ENCODE peak calls at places on chromosome X, in five cellular contexts. X is heart left ventricle; C is uterus; N is PC-3; Y is CD4-positive, alpha-beta T cell. V is an unnamed sample.
A peak's percentile ranks its signal among the peaks of the same experiment; 100 is the strongest.

GRCh38 chrX:3346436-3347329 is at the start of gene MXRA5:
- DNase-seq in X (peak; percentile 69), Y (no peak), N (no peak), C (peak; percentile 32), V (no peak)

GRCh38 chrX:110412971-110413726 is 54.5 kb downstream of the RTL9 start:
- DNase-seq in N (peak; percentile 82), X (peak; percentile 45), C (peak; percentile 63), Y (peak; percentile 60), V (peak; percentile 61)

GRCh38 chrX:43581167-43581566 is 74.9 kb upstream of the MAOA start:
- DNase-seq in Y (no peak), X (no peak), N (no peak), C (no peak), V (no peak)

GRCh38 chrX:34656842-34657780 is at the start of gene TMEM47:
- DNase-seq in Y (no peak), N (peak; percentile 73), C (peak; percentile 77), X (peak; percentile 78), V (peak; percentile 11)

GRCh38 chrX:153934473-153935325 is at the start of gene NAA10:
- DNase-seq in C (peak; percentile 78), N (peak; percentile 83), X (peak; percentile 77), Y (peak; percentile 21), V (peak; percentile 95)

GRCh38 chrX:12307961-12308360 is 169.7 kb downstream of the FRMPD4 start:
- DNase-seq in Y (no peak), N (no peak), C (no peak), X (no peak), V (no peak)

GRCh38 chrX:30741545-30741944 is 88.3 kb downstream of the GK start:
- DNase-seq in N (no peak), Y (no peak), X (no peak), C (no peak), V (no peak)

GRCh38 chrX:138775501-138775900 is 64.0 kb upstream of the FGF13 start:
- DNase-seq in Y (no peak), X (no peak), C (no peak), N (peak; percentile 74), V (peak; percentile 2)

GRCh38 chrX:153900806-153901752 is 3.4 kb upstream of the AVPR2 start:
- DNase-seq in N (peak; percentile 55), X (peak; percentile 54), Y (peak; percentile 40), C (peak; percentile 64), V (peak; percentile 86)

GRCh38 chrX:128021566-128021965 is 30.6 kb downstream of the ACTRT1 start:
- DNase-seq in C (no peak), X (no peak), Y (no peak), N (no peak), V (no peak)

GRCh38 chrX:45063319-45064095 is 137.2 kb downstream of the DIPK2B start:
- DNase-seq in N (peak; percentile 87), Y (no peak), X (no peak), C (no peak), V (no peak)

GRCh38 chrX:444305-444704 is 57.6 kb upstream of the PPP2R3B start:
- DNase-seq in X (no peak), Y (no peak), C (no peak), N (no peak), V (no peak)

GRCh38 chrX:373641-374471 is 12.9 kb downstream of the PPP2R3B start:
- DNase-seq in X (peak; percentile 51), N (no peak), Y (no peak), C (no peak), V (peak; percentile 51)

GRCh38 chrX:31251336-31251735 is 179.5 kb upstream of the FTHL17 start:
- DNase-seq in Y (no peak), N (no peak), X (no peak), C (no peak), V (no peak)

GRCh38 chrX:47623540-47624027 is 3.9 kb upstream of the SYN1 start:
- DNase-seq in N (no peak), Y (no peak), X (peak; percentile 61), C (no peak), V (peak; percentile 40)

GRCh38 chrX:46648660-46649059 is 75.1 kb downstream of the CHST7 start:
- DNase-seq in C (no peak), X (no peak), N (no peak), Y (no peak), V (no peak)

GRCh38 chrX:99077099-99077498 is 1333.0 kb downstream of the PCDH19 start:
- DNase-seq in Y (no peak), C (no peak), X (no peak), N (no peak), V (no peak)

GRCh38 chrX:102658551-102658950 is 7.3 kb downstream of the GPRASP1 start:
- DNase-seq in Y (no peak), X (no peak), N (no peak), C (no peak), V (no peak)

GRCh38 chrX:41785685-41786084 is 61.7 kb downstream of the GPR82 start:
- DNase-seq in C (no peak), X (no peak), Y (no peak), N (peak; percentile 74), V (no peak)

GRCh38 chrX:129744881-129745321 is 6.1 kb downstream of the XPNPEP2 start:
- DNase-seq in N (no peak), C (no peak), X (no peak), Y (no peak), V (no peak)

GRCh38 chrX:54439967-54440871 is at the start of gene TSR2:
- DNase-seq in X (peak; percentile 82), N (peak; percentile 86), Y (peak; percentile 62), C (peak; percentile 78), V (peak; percentile 71)
- TF ChIP-seq CTCF in X (peak; percentile 7), N (peak; percentile 39), Y (no peak), C (no peak), V (no peak)

DNA sequence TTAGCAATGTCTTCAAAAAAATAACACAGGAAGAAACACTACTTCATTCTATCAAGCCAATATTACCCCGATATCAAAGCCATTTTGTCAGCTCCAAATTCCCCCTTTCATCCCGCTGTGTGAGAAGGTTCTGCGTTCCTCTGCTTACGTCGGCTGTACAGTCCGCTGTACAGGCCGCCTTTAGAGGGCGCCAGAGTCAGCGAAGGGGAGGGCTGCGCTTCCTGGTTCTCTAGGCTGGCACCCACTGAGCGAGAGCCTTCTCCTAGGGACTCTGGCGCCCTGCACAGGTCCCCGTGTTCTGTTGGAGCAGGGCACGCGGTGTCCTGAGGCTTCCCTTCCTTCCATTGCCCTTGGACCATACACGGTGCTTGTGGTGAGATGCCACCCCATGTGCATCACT is 25.3 kb upstream of the CT45A1 start:
- DNase-seq in Y (no peak), X (no peak), N (peak; percentile 4), C (no peak), V (no peak)
- TF ChIP-seq CTCF in Y (no peak), X (no peak), N (peak; percentile 46), C (no peak), V (no peak)

GRCh38 chrX:115531818-115532403 is 29.1 kb upstream of the PLS3 start:
- DNase-seq in Y (no peak), X (no peak), C (no peak), N (peak; percentile 80), V (no peak)
- TF ChIP-seq CTCF in Y (no peak), X (no peak), C (no peak), N (no peak), V (no peak)

GRCh38 chrX:17656556-17656955 is 80.7 kb upstream of the SCML1 start:
- DNase-seq in C (no peak), X (no peak), N (no peak), Y (no peak), V (no peak)
- TF ChIP-seq CTCF in C (no peak), X (no peak), N (no peak), Y (no peak), V (no peak)

GRCh38 chrX:93346309-93346708 is 327.1 kb downstream of the NAP1L3 start:
- DNase-seq in N (no peak), Y (no peak), C (no peak), X (no peak), V (no peak)
- TF ChIP-seq CTCF in N (no peak), Y (no peak), C (no peak), X (no peak), V (no peak)

DNA sequence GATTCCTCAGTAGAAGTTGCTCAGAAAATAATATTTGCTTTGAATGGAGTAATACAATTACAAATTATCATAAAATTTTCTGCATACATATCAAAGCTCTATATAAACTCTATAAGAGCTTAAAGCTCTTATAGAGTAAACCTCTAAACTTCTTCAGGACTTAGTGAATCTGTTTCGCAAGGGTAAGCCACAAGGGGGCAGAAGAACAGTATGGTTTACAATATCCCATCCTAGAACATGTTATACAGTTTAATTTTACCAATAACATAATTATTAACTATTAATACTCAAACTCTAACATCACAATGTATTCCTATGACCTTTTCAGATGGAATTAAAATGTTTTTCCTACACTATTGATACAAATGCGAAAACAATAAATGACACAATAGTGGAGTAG is 33.8 kb upstream of the SPANXN1 start:
- DNase-seq in Y (no peak), C (no peak), N (peak; percentile 57), X (no peak), V (no peak)
- TF ChIP-seq CTCF in Y (no peak), C (no peak), N (peak; percentile 60), X (no peak), V (no peak)

GRCh38 chrX:119981286-119982070 is 37.9 kb upstream of the NKAP start:
- DNase-seq in X (no peak), C (no peak), N (peak; percentile 58), Y (no peak), V (peak; percentile 32)
- TF ChIP-seq CTCF in X (no peak), C (no peak), N (peak; percentile 66), Y (no peak), V (peak; percentile 14)

V was measured in GM20000.